ENCODE peak calls at places on chromosomes 13 and 19, in seven cellular contexts. I is tibial artery, X is fibroblast of lung, Z is neural progenitor cell, H is Panc1, T is neuronal stem cell, Y is mucosa of descending colon. N is an unnamed sample.

GRCh38 chr13:27964741-27965323 is 4.3 kb downstream of the CDX2 start:
- DNase-seq in X (no peak), I (no peak), Y (no peak), H (no peak), Z (no peak), T (no peak), N (no peak)

GRCh38 chr19:36009633-36010379 is 1.2 kb upstream of the SYNE4 start:
- DNase-seq in Z (no peak), H (no peak), I (no peak), T (no peak), Y (no peak), X (no peak), N (no peak)

GRCh38 chr19:18456974-18457373 is 19.0 kb upstream of the ISYNA1 start:
- DNase-seq in T (no peak), I (peak), Z (no peak), X (no peak), H (no peak), Y (peak), N (no peak)

GRCh38 chr13:89831157-89831556 is 1516.3 kb upstream of the MIR17HG start:
- DNase-seq in Y (no peak), X (no peak), Z (no peak), I (no peak), T (no peak), H (no peak), N (no peak)

GRCh38 chr19:48746738-48747575 is at the start of gene IZUMO1:
- DNase-seq in T (peak), I (peak), X (peak), H (peak), Y (no peak), Z (peak), N (peak)

GRCh38 chr13:92315265-92315664 is 911.3 kb upstream of the GPC6 start:
- DNase-seq in Y (no peak), X (peak), T (no peak), I (no peak), Z (no peak), H (no peak), N (no peak)

GRCh38 chr13:101623469-101624209 is 171.2 kb downstream of the ITGBL1 start:
- DNase-seq in X (peak), H (no peak), I (no peak), T (no peak), Z (no peak), Y (no peak), N (peak)

GRCh38 chr13:106372199-106373160 is 163.0 kb downstream of the EFNB2 start:
- DNase-seq in I (no peak), Z (no peak), T (no peak), X (peak), Y (no peak), H (no peak), N (peak)

GRCh38 chr19:1699998-1700732 is 47.8 kb upstream of the TCF3 start:
- DNase-seq in Z (no peak), I (no peak), T (no peak), X (no peak), Y (no peak), H (no peak), N (no peak)

GRCh38 chr13:47334173-47334572 is 437.3 kb upstream of the HTR2A start:
- DNase-seq in Y (no peak), Z (no peak), I (no peak), H (no peak), T (no peak), X (peak), N (peak)

GRCh38 chr13:34749046-34749445 is 193.0 kb upstream of the NBEA start:
- DNase-seq in H (no peak), I (no peak), Z (no peak), Y (no peak), T (no peak), X (no peak), N (no peak)

GRCh38 chr19:18128044-18128443 is 24.9 kb upstream of the PIK3R2 start:
- DNase-seq in Z (no peak), T (no peak), I (no peak), Y (no peak), X (no peak), H (no peak), N (no peak)

GRCh38 chr13:44323754-44324153 is 49.9 kb upstream of the SERP2 start:
- DNase-seq in T (no peak), I (no peak), Z (no peak), Y (no peak), X (no peak), H (no peak), N (no peak)

GRCh38 chr13:98429977-98430785 is 146.7 kb downstream of the STK24 start:
- DNase-seq in Z (no peak), I (no peak), Y (no peak), X (peak), H (no peak), T (no peak), N (no peak)

GRCh38 chr19:46206176-46206575 is 23.4 kb upstream of the IGFL1 start:
- DNase-seq in X (no peak), Y (no peak), H (no peak), Z (no peak), T (no peak), I (no peak), N (no peak)

GRCh38 chr13:59354665-59355064 is 809.1 kb downstream of the DIAPH3 start:
- DNase-seq in I (no peak), X (no peak), T (no peak), Y (no peak), H (no peak), Z (no peak), N (no peak)

GRCh38 chr19:16897572-16898056 is 8.8 kb downstream of the F2RL3 start:
- DNase-seq in X (peak), I (peak), H (no peak), Z (no peak), Y (peak), T (no peak), N (no peak)

GRCh38 chr13:39455534-39456175 is 147.3 kb downstream of the LHFPL6 start:
- DNase-seq in T (no peak), I (no peak), H (no peak), Y (no peak), Z (no peak), X (peak), N (peak)

GRCh38 chr13:109729031-109729870 is 57.1 kb downstream of the IRS2 start:
- DNase-seq in X (peak), Y (no peak), T (peak), H (no peak), I (no peak), Z (peak), N (no peak)

GRCh38 chr13:101785858-101786257 is 333.4 kb downstream of the ITGBL1 start:
- DNase-seq in Z (peak), Y (no peak), I (no peak), X (peak), T (peak), H (peak), N (peak)

GRCh38 chr13:22357132-22357531 is 686.3 kb downstream of the FGF9 start:
- DNase-seq in I (no peak), T (no peak), Y (no peak), Z (no peak), H (no peak), X (no peak), N (no peak)

GRCh38 chr19:31913103-31913710 is 432.2 kb upstream of the ZNF507 start:
- DNase-seq in I (no peak), H (no peak), Z (peak), T (no peak), X (no peak), Y (no peak), N (no peak)
- H3K4me3 ChIP-seq in I (no peak), H (no peak), Z (no peak), T (no peak), X (no peak), Y (no peak), N (no peak)

GRCh38 chr13:87779451-87779850 is 108.3 kb downstream of the SLITRK5 start:
- DNase-seq in Z (no peak), I (no peak), T (no peak), H (no peak), Y (no peak), X (peak), N (no peak)
- H3K4me3 ChIP-seq in Z (no peak), I (no peak), T (no peak), H (no peak), Y (no peak), X (no peak), N (no peak)

GRCh38 chr13:113023217-113023597 is 54.2 kb downstream of the MCF2L start:
- DNase-seq in H (no peak), I (no peak), X (peak), Y (no peak), Z (no peak), T (no peak), N (peak)
- H3K4me3 ChIP-seq in H (no peak), I (no peak), X (no peak), Y (no peak), Z (peak), T (no peak), N (no peak)

DNA sequence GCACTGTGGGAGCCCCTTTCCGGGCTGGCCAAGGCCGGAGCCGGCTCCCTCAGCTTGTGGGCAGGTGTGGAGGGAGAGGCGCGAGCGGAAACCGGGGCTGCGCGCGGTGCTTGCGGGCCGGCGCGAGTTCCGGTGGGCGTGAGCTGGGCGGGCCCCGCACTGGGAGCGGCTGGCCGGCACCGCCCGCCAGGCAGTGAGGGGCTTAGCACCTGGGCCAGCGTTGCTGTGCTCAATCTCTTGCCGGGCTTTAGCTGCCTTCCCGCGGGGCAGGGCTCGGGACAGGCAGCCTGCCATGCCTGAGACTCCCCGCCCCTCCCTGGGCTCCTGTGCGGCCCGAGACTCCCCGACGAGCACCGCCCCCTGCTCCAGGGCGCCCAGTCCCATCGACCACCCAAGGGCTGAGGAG is 405.2 kb upstream of the PRR20A start:
- DNase-seq in Y (peak), Z (peak), I (no peak), H (no peak), T (no peak), X (no peak), N (no peak)
- H3K4me3 ChIP-seq in Y (no peak), Z (peak), I (no peak), H (no peak), T (no peak), X (no peak), N (no peak)

DNA sequence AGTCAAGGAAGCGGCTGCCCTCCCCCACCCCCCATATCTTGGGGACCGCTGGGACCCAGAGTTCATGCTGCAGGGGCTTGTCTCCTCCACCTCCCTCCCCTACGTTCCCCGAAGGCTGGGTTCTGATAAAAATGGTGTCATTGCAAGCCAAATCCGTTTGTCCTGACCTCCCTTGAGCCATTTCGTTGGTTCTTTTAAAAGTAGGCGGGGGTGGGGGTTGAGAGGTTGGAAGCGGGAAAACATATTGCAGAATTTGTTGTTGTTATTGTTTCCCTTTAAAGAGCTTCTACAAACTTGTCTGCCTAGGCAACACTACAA is 710 bp downstream of the CLDN10 start:
- DNase-seq in X (no peak), T (no peak), I (no peak), Z (peak), Y (no peak), H (no peak), N (no peak)
- H3K4me3 ChIP-seq in X (no peak), T (peak), I (no peak), Z (peak), Y (no peak), H (peak), N (peak)

DNA sequence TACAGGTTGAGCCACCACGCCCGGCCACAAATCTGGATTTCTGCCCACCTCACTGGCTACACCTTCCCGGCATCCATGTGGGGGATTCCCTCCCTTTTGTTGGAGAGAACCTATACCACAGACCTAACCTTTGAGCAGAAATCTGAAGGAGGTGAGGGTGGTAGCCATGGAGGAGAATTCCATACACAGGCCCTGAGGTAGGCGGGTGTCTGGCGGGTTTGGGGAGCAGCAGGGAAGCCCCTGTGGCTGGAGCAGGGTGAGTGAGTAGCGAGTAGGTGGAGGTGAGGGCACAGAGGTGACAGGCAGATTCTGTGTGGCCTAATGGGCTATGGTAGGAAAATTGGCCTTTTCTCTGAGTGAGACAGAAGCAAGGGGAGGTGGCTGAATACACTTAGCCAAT is 10.6 kb downstream of the EIF3K start:
- DNase-seq in Y (no peak), Z (no peak), T (no peak), X (no peak), I (no peak), H (no peak), N (no peak)
- H3K4me3 ChIP-seq in Y (no peak), Z (no peak), T (no peak), X (no peak), I (no peak), H (no peak), N (no peak)

DNA sequence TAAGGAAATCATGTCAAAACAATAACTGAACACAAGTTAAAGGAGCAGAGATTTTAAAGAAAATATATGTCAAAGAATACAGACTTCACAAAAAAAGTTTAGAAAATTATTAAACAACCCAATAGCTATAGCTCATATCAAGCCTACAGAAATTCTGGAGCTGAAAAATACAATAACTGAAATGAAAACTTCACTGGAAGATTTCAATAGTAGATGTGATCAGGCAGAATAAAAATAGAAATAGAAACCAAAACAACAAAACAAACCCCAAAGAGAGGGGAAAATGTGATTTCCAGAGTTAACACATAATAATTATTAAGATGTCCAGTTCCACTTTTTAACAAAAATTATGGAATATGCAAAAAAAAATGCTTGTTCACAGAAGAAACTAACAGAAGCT is 23.5 kb downstream of the LRRC63 start:
- DNase-seq in I (no peak), X (no peak), Z (no peak), T (no peak), Y (no peak), H (no peak), N (no peak)
- H3K4me3 ChIP-seq in I (no peak), X (no peak), Z (no peak), T (no peak), Y (no peak), H (no peak), N (no peak)

GRCh38 chr19:13040232-13040915 is 45.1 kb downstream of the NFIX start:
- DNase-seq in Z (no peak), I (peak), Y (no peak), X (no peak), H (no peak), T (no peak), N (no peak)
- H3K4me3 ChIP-seq in Z (no peak), I (no peak), Y (no peak), X (no peak), H (no peak), T (no peak), N (no peak)

GRCh38 chr13:112267650-112268049 is 108.5 kb upstream of the SPACA7 start:
- DNase-seq in I (no peak), Y (no peak), H (no peak), Z (no peak), X (no peak), T (no peak), N (no peak)

GRCh38 chr13:112260108-112261055 is 115.8 kb upstream of the SPACA7 start:
- DNase-seq in Z (no peak), I (no peak), Y (no peak), T (no peak), H (no peak), X (no peak), N (no peak)

GRCh38 chr13:112261924-112262323 is 114.2 kb upstream of the SPACA7 start:
- DNase-seq in T (no peak), X (no peak), Y (no peak), H (no peak), Z (no peak), I (no peak), N (no peak)

DNA sequence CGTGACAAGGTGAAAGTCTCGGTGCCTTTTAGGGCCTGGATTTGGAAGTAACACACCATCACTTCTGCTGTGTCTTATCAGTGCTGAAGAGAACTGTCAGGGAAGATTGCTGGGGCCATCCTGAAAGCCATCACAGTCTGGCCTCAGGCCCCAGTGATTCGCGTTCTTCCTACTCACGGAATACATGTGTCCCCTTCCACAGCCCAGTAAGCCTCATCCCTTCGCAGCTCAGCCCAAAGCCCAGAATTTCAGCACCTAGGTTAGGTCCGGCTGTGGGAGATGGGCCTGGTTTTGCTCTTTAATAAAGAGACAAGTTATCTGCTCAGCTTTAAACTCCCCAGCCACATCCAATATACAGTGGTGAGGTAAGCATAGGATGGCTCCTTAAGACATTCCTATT is 113.0 kb upstream of the SPACA7 start:
- DNase-seq in H (no peak), I (no peak), Y (no peak), Z (no peak), T (no peak), X (no peak), N (no peak)
- H3K4me3 ChIP-seq in H (no peak), I (no peak), Y (no peak), Z (no peak), T (no peak), X (no peak), N (no peak)

N was measured in brain microvascular endothelial cell.